ENCODE peak calls at places on chromosomes 4 and X, in eight cellular contexts. F is RWPE2, Z is gastrocnemius medialis, L is AG10803, S is upper lobe of right lung, K is stomach, H is GM06990, Q is tibial nerve. A is an unnamed sample.

GRCh38 chrX:35826503-35826902 is 28.4 kb downstream of the MAGEB16 start:
- DNase-seq in L (no peak), F (no peak), S (no peak), Z (no peak), H (no peak), Q (no peak), K (no peak), A (no peak)

GRCh38 chr4:52554606-52555355 is 104.3 kb downstream of the USP46 start:
- DNase-seq in Z (no peak), S (no peak), K (no peak), F (no peak), L (no peak), Q (no peak), H (no peak), A (no peak)

GRCh38 chr4:162274354-162274753 is 110.6 kb upstream of the FSTL5 start:
- DNase-seq in F (no peak), K (peak), Q (peak), Z (peak), S (no peak), H (peak), L (no peak), A (no peak)

GRCh38 chr4:174549696-174550095 is 27.4 kb upstream of the HPGD start:
- DNase-seq in K (no peak), Z (no peak), S (no peak), H (no peak), Q (no peak), F (no peak), L (no peak), A (peak)

GRCh38 chrX:21657318-21658151 is 595 bp downstream of the KLHL34 start:
- DNase-seq in Z (peak), H (peak), L (no peak), K (no peak), F (no peak), S (peak), Q (no peak), A (no peak)

GRCh38 chr4:74473155-74473811 is 28.3 kb downstream of the AREG start:
- DNase-seq in Z (no peak), S (no peak), H (no peak), F (no peak), L (peak), Q (no peak), K (peak), A (peak)

GRCh38 chrX:153968754-153969124 is 2.9 kb downstream of the HCFC1 start:
- DNase-seq in K (no peak), F (no peak), H (no peak), Q (no peak), Z (no peak), L (no peak), S (no peak), A (no peak)

GRCh38 chr4:84492290-84492689 is 6.8 kb downstream of the NKX6-1 start:
- DNase-seq in S (no peak), F (no peak), Z (no peak), K (no peak), L (no peak), Q (no peak), H (no peak), A (no peak)

GRCh38 chr4:26786916-26787315 is 73.7 kb upstream of the STIM2 start:
- DNase-seq in S (no peak), Q (no peak), K (no peak), F (no peak), L (no peak), Z (no peak), H (no peak), A (no peak)

GRCh38 chr4:8238515-8239053 is 31.0 kb upstream of the HTRA3 start:
- DNase-seq in F (no peak), Z (no peak), K (no peak), L (no peak), H (no peak), Q (no peak), S (no peak), A (no peak)

GRCh38 chr4:80259012-80259411 is 7.5 kb upstream of the FGF5 start:
- DNase-seq in H (no peak), Z (no peak), K (no peak), F (no peak), L (no peak), Q (no peak), S (no peak), A (no peak)

GRCh38 chr4:55397521-55398321 is 2.0 kb downstream of the TMEM165 start:
- DNase-seq in F (no peak), Z (no peak), L (peak), S (no peak), Q (no peak), K (no peak), H (no peak), A (peak)

GRCh38 chr4:184544711-184545409 is 70.5 kb upstream of the IRF2 start:
- DNase-seq in H (no peak), Q (no peak), F (no peak), K (no peak), Z (no peak), S (no peak), L (no peak), A (peak)

GRCh38 chrX:110219920-110220319 is 98.0 kb downstream of the AMMECR1 start:
- DNase-seq in K (no peak), S (no peak), L (peak), Z (no peak), H (no peak), F (no peak), Q (no peak), A (peak)

GRCh38 chrX:136049608-136050007 is 64.4 kb downstream of the SLC9A6 start:
- DNase-seq in L (no peak), H (no peak), Z (no peak), Q (no peak), S (no peak), K (no peak), F (no peak), A (no peak)

GRCh38 chr4:41452484-41453225 is 85.3 kb upstream of the LIMCH1 start:
- DNase-seq in F (no peak), S (no peak), Z (no peak), L (no peak), K (no peak), H (no peak), Q (no peak), A (no peak)

GRCh38 chrX:18769812-18770573 is 62.5 kb downstream of the PPEF1 start:
- DNase-seq in H (no peak), S (no peak), Z (no peak), K (no peak), F (no peak), Q (no peak), L (no peak), A (peak)

GRCh38 chr4:38902695-38903094 is 35.1 kb downstream of the FAM114A1 start:
- DNase-seq in K (no peak), H (peak), L (peak), S (no peak), Z (no peak), F (no peak), Q (no peak), A (peak)

GRCh38 chr4:183563874-183564273 is 59.0 kb downstream of the ING2 start:
- DNase-seq in H (no peak), Z (no peak), F (no peak), L (peak), Q (peak), K (no peak), S (no peak), A (peak)

GRCh38 chrX:108437354-108437753 is 868 bp downstream of the COL4A6 start:
- DNase-seq in L (no peak), F (no peak), Z (no peak), S (no peak), K (no peak), Q (no peak), H (no peak), A (no peak)

GRCh38 chrX:136163694-136164093 is 16.4 kb downstream of the FHL1 start:
- DNase-seq in K (no peak), L (peak), Q (no peak), F (no peak), H (no peak), S (no peak), Z (no peak), A (peak)

GRCh38 chr4:16785800-16786527 is 112.5 kb downstream of the LDB2 start:
- DNase-seq in H (no peak), L (peak), S (no peak), F (no peak), Q (no peak), Z (no peak), K (no peak), A (no peak)

GRCh38 chr4:189084671-189085070 is 856.0 kb upstream of the FRG1 start:
- DNase-seq in F (no peak), Q (no peak), S (no peak), H (no peak), L (no peak), K (no peak), Z (no peak), A (no peak)

GRCh38 chr4:7430965-7431695 is 3.6 kb downstream of the PSAPL1 start:
- DNase-seq in K (peak), Z (no peak), L (no peak), H (no peak), Q (no peak), S (peak), F (peak), A (no peak)

GRCh38 chr4:15077969-15078368 is 75.7 kb downstream of the CPEB2 start:
- DNase-seq in Z (no peak), H (no peak), L (peak), K (no peak), Q (no peak), F (no peak), S (no peak), A (peak)

GRCh38 chr4:150119492-150119891 is 41.2 kb downstream of the DCLK2 start:
- DNase-seq in L (peak), F (no peak), K (no peak), S (no peak), Z (no peak), H (no peak), Q (no peak), A (peak)

GRCh38 chr4:114250439-114250891 is 271.0 kb upstream of the ARSJ start:
- DNase-seq in H (no peak), Q (no peak), F (no peak), S (no peak), Z (no peak), K (no peak), L (peak), A (peak)

GRCh38 chr4:122603156-122603574 is 17.7 kb downstream of the IL21 start:
- DNase-seq in Z (no peak), H (no peak), S (no peak), L (no peak), K (no peak), F (no peak), Q (no peak), A (no peak)

GRCh38 chr4:156193116-156193515 is 239.4 kb upstream of the CTSO start:
- DNase-seq in Z (no peak), K (no peak), Q (no peak), S (no peak), H (no peak), F (no peak), L (no peak), A (no peak)
- H3K4me3 ChIP-seq in Z (no peak), K (no peak), Q (no peak), S (no peak), H (no peak), F (no peak), L (no peak), A (no peak)

GRCh38 chrX:13939741-13940597 is 89.7 kb downstream of the GEMIN8 start:
- DNase-seq in L (no peak), Q (no peak), F (no peak), Z (no peak), S (no peak), H (no peak), K (no peak), A (no peak)

GRCh38 chrX:13936804-13937203 is 92.9 kb downstream of the GEMIN8 start:
- DNase-seq in L (no peak), S (no peak), K (no peak), Z (no peak), H (no peak), F (no peak), Q (no peak), A (no peak)

GRCh38 chrX:13938766-13939530 is 90.7 kb downstream of the GEMIN8 start:
- DNase-seq in Q (no peak), Z (no peak), S (no peak), K (no peak), F (no peak), H (no peak), L (no peak), A (no peak)

GRCh38 chrX:13937370-13938052 is 92.2 kb downstream of the GEMIN8 start:
- DNase-seq in S (no peak), K (no peak), H (no peak), Q (no peak), Z (no peak), F (no peak), L (peak), A (peak)

GRCh38 chrX:13938053-13938765 is 91.5 kb downstream of the GEMIN8 start:
- DNase-seq in S (peak), L (no peak), F (no peak), H (peak), Z (no peak), K (peak), Q (no peak), A (no peak)
- H3K4me3 ChIP-seq in S (peak), L (peak), F (peak), H (no peak), Z (peak), K (peak), Q (peak), A (peak)

GRCh38 chrX:40145670-40146470 is 48.1 kb upstream of the BCOR start:
- DNase-seq in L (no peak), K (no peak), F (no peak), H (no peak), S (no peak), Q (no peak), Z (no peak), A (no peak)

GRCh38 chrX:40144576-40144975 is 46.8 kb upstream of the BCOR start:
- DNase-seq in Q (no peak), L (no peak), S (no peak), K (no peak), H (no peak), F (no peak), Z (no peak), A (no peak)

GRCh38 chrX:40143987-40144386 is 46.2 kb upstream of the BCOR start:
- DNase-seq in S (no peak), K (no peak), H (no peak), Z (no peak), L (no peak), Q (no peak), F (no peak), A (no peak)

GRCh38 chrX:40146471-40147398 is 49.0 kb upstream of the BCOR start:
- DNase-seq in K (no peak), F (no peak), H (no peak), L (no peak), S (no peak), Q (no peak), Z (no peak), A (no peak)

DNA sequence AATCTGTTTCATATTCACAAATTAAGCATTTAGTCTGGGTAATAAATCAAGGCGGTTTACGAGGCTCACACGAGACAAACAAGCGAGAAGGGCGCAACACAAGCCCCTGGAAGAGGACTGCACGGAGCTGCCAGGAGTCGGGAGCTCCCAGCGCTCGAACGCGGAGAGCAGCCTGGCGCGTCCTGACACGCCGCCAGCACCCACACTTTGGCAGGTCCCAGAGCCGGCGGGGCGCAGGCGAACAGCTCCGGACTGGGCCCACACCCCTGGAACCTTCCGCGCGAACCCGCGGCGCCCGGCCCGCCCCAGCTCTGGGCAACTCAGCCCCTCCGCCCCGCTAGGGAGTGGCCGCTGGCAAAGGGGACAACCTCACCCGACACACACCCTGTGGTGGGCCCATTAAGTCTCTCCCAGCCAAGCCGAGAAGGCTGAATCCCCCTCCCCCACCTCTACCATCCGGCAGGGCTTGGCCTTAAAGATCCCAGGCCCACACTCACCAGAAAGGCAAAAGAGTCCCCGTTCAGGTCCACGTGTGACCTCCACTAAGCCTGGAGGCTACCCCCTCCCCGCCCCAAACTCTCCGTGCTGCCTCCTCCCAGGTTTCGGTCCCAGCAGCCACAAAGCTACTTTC is 47.4 kb upstream of the BCOR start:
- DNase-seq in K (no peak), H (no peak), Z (no peak), Q (no peak), F (no peak), L (peak), S (peak), A (no peak)
- H3K4me3 ChIP-seq in K (peak), H (no peak), Z (peak), Q (peak), F (peak), L (peak), S (peak), A (peak)

DNA sequence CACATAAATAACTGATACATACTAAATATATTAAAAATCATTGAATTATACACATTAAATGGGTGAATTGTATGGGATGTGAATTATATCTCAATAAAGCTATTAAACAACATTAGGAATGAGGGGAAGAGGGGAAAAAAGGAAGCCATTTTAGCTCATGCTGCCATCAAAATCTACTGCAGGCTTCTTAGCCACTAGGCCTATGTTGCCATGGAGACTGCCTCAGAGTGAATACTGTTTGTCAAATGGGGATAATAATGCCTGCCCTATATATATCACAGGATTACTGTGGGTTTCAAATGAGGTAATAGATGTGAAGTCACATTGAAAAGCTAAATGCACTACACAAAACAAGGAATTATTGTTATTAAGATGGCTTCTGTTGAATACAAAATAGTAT is 21.2 kb downstream of the TMEM255A start:
- DNase-seq in L (no peak), K (no peak), Q (no peak), Z (no peak), H (no peak), S (no peak), F (no peak), A (no peak)
- H3K4me3 ChIP-seq in L (no peak), K (no peak), Q (no peak), Z (no peak), H (no peak), S (no peak), F (no peak), A (no peak)

DNA sequence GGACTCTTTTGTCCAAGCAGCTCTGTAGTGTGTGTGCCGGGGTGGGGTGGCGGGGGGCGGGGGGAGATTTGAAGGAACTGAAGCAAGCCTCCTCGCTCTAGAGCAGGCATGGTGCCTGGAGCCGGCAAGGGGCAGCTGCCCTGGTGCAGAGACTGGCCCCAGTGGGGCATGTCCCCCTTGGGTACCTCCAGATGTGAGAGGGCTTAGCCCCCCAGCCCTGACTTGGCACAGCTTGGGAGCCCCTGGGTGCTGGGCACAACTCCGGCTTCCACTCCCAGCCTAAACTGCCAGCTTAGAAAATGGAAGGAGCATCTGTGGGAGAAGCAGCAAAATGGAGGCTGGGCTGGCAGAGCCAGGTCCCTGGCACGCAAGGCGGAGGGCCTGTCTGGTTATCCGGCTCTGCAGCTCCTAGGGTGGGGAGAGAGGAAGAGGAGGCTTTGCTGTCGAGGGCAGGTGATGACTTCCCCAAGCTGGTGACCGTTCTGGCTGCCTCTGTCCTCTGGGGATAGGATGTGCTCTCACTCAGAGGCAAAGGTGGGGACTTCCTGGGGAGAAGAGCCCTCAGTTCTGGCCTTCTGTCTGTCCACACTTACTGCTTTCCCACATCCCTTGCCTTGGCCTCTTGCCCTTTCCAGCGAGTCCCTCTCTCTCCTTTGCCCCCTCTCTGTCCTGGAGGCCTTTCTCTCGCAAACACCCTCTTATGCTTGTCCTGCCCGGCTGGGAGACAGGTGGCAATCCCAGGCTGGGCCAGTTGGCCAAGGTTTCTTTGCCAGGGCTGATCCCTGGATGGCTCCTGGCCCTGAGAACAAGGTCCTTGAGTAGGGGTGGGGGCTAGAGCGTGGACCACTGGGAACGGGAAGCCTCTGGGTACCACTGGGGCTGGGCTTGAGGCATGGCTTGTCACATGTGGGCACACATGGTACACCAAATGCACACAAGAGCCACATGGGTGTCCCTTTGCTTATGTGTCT is 2.0 kb downstream of the DLG3 start:
- DNase-seq in F (no peak), K (no peak), Z (no peak), L (no peak), S (no peak), Q (no peak), H (no peak), A (no peak)
- H3K4me3 ChIP-seq in F (no peak), K (no peak), Z (no peak), L (no peak), S (no peak), Q (no peak), H (no peak), A (no peak)

DNA sequence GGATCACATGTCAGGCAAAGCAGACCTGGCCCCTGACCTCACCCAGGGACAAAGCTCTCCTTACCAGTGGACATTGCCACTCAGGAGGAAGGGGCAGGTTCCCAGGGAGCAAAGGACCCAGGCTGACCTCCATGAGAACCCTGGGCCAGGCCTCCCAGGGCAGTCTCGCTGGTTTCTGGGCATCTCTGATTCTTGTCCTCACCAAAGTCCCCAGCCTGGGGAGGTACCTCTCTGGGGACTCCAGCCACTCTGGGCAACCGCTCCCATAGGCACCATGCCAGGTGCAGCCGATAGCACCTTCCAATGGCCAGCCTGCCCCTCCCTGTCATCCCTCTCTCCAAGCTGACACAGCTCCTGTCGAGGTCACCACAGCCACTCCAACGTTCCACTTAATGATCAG is 7.9 kb downstream of the EVC2 start:
- DNase-seq in L (no peak), Q (no peak), F (no peak), K (no peak), H (no peak), Z (no peak), S (no peak), A (no peak)
- H3K4me3 ChIP-seq in L (no peak), Q (no peak), F (no peak), K (no peak), H (no peak), Z (no peak), S (no peak), A (no peak)

DNA sequence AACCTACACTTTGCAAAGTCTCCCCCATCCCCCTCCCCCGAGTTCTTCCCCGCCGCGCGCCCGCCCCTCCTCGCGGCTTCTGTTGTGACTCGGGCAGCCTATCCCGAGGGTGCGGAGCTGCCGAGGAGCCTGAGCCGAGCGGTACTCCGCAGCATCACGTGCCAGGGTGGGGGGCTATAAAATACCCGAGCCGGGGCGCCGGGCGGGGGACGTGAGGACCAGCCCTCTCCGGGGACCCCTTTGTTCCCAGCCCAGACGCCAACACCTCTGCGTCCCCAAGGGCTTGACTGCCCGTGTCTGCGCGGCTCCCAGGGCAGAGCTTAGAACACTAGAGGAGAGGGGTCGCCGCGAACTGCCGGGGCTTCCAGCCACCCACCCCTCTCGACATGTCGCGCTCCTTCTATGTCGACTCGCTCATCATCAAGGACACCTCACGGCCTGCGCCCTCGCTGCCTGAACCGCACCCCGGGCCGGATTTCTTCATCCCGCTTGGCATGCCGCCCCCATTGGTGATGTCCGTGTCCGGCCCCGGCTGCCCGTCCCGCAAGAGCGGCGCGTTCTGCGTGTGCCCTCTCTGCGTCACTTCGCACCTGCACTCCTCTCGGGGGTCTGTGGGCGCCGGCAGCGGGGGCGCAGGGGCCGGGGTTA is at the start of gene GSX2:
- DNase-seq in Q (no peak), F (no peak), K (no peak), L (peak), Z (no peak), H (no peak), S (no peak), A (no peak)
- H3K4me3 ChIP-seq in Q (peak), F (peak), K (peak), L (peak), Z (peak), H (no peak), S (peak), A (peak)